ENCODE peak calls at places on chromosome 4, in eight cellular contexts. K, G, A, X, V, Q, S and J are unnamed samples.

GRCh38 chr4:96063639-96064038 is 223.7 kb downstream of the PDHA2 start:
- DNase-seq in Q (no peak), K (no peak), G (no peak), A (no peak), S (no peak), V (no peak), X (no peak), J (no peak)

GRCh38 chr4:89829470-89830138 is 7.4 kb downstream of the SNCA start:
- DNase-seq in S (no peak), G (no peak), V (no peak), A (no peak), X (no peak), Q (peak; percentile 20), K (no peak), J (no peak)

GRCh38 chr4:86967798-86968197 is 33.0 kb downstream of the AFF1 start:
- DNase-seq in K (no peak), X (no peak), A (no peak), S (no peak), Q (no peak), G (no peak), V (no peak), J (no peak)

GRCh38 chr4:27524224-27524623 is 663.6 kb downstream of the STIM2 start:
- DNase-seq in S (no peak), K (no peak), A (no peak), G (no peak), Q (no peak), V (no peak), X (no peak), J (no peak)

GRCh38 chr4:74370912-74371311 is 6.0 kb downstream of the EREG start:
- DNase-seq in X (peak; percentile 17), V (peak; percentile 24), G (peak; percentile 78), Q (peak; percentile 65), K (no peak), S (no peak), A (peak; percentile 15), J (no peak)

GRCh38 chr4:10045481-10045880 is 24.2 kb upstream of the SLC2A9 start:
- DNase-seq in A (no peak), K (no peak), X (no peak), V (no peak), S (no peak), G (peak; percentile 60), Q (peak; percentile 93), J (no peak)

GRCh38 chr4:4507923-4508322 is 33.9 kb downstream of the STX18 start:
- DNase-seq in V (peak; percentile 24), X (no peak), G (no peak), K (no peak), Q (peak; percentile 2), S (no peak), A (no peak), J (no peak)

GRCh38 chr4:153822316-153822715 is 33.4 kb upstream of the SFRP2 start:
- DNase-seq in Q (no peak), X (no peak), S (no peak), G (no peak), V (no peak), K (no peak), A (no peak), J (no peak)

GRCh38 chr4:140256941-140257340 is 103.0 kb upstream of the MAML3 start:
- DNase-seq in K (no peak), S (no peak), X (no peak), V (no peak), G (peak; percentile 41), A (no peak), Q (peak; percentile 38), J (no peak)

GRCh38 chr4:166777760-166778159 is 456.5 kb downstream of the SPOCK3 start:
- DNase-seq in K (no peak), A (no peak), S (no peak), G (no peak), X (no peak), Q (no peak), V (no peak), J (no peak)

GRCh38 chr4:174553828-174554227 is 31.5 kb upstream of the HPGD start:
- DNase-seq in Q (no peak), S (no peak), A (no peak), K (no peak), G (no peak), V (no peak), X (no peak), J (no peak)

GRCh38 chr4:107740381-107740780 is 20.3 kb upstream of the PAPSS1 start:
- DNase-seq in X (no peak), S (no peak), V (no peak), Q (no peak), K (no peak), G (peak; percentile 14), A (no peak), J (no peak)

GRCh38 chr4:93303440-93303839 is 525.1 kb upstream of the ATOH1 start:
- DNase-seq in Q (no peak), K (no peak), V (no peak), X (no peak), S (no peak), G (no peak), A (no peak), J (no peak)

GRCh38 chr4:77599378-77599777 is 6.2 kb upstream of the CXCL13 start:
- DNase-seq in A (peak; percentile 53), G (peak; percentile 34), V (peak; percentile 39), K (no peak), Q (peak; percentile 30), X (no peak), S (no peak), J (no peak)

GRCh38 chr4:122666527-122667245 is 45.8 kb upstream of the IL21 start:
- DNase-seq in X (no peak), A (no peak), S (no peak), K (no peak), V (no peak), G (peak; percentile 46), Q (no peak), J (peak; percentile 44)

GRCh38 chr4:76074468-76074867 is at the start of gene ART3:
- DNase-seq in S (no peak), X (no peak), G (no peak), Q (no peak), V (no peak), A (no peak), K (no peak), J (no peak)

GRCh38 chr4:25580633-25581467 is 74.8 kb upstream of the SLC34A2 start:
- DNase-seq in K (peak; percentile 62), V (no peak), Q (peak; percentile 16), A (no peak), X (no peak), G (no peak), S (no peak), J (no peak)

GRCh38 chr4:168859888-168860694 is 150.0 kb downstream of the CBR4 start:
- DNase-seq in K (no peak), A (no peak), X (no peak), Q (no peak), S (no peak), G (no peak), V (no peak), J (no peak)

GRCh38 chr4:13821522-13821921 is 194.0 kb upstream of the BOD1L1 start:
- DNase-seq in G (peak; percentile 5), Q (no peak), X (no peak), A (no peak), V (no peak), K (no peak), S (no peak), J (no peak)

GRCh38 chr4:137635108-137635507 is 102.8 kb upstream of the PCDH18 start:
- DNase-seq in S (no peak), G (peak; percentile 3), V (no peak), K (no peak), X (no peak), Q (peak; percentile 1), A (no peak), J (no peak)

GRCh38 chr4:104302731-104303130 is 192.0 kb downstream of the CXXC4 start:
- DNase-seq in K (no peak), X (no peak), G (no peak), S (no peak), V (no peak), A (no peak), Q (no peak), J (no peak)

GRCh38 chr4:54586343-54586953 is 71.3 kb upstream of the KIT start:
- DNase-seq in S (no peak), Q (no peak), V (no peak), K (no peak), X (no peak), G (peak; percentile 4), A (no peak), J (no peak)

GRCh38 chr4:35952751-35953150 is 291.6 kb downstream of the ARAP2 start:
- DNase-seq in K (no peak), A (no peak), X (no peak), Q (no peak), S (no peak), G (no peak), V (no peak), J (no peak)
- TF ChIP-seq POLR2A in K (no peak), A (no peak), X (no peak), Q (no peak), S (no peak), G (no peak), V (no peak), J (no peak)

DNA sequence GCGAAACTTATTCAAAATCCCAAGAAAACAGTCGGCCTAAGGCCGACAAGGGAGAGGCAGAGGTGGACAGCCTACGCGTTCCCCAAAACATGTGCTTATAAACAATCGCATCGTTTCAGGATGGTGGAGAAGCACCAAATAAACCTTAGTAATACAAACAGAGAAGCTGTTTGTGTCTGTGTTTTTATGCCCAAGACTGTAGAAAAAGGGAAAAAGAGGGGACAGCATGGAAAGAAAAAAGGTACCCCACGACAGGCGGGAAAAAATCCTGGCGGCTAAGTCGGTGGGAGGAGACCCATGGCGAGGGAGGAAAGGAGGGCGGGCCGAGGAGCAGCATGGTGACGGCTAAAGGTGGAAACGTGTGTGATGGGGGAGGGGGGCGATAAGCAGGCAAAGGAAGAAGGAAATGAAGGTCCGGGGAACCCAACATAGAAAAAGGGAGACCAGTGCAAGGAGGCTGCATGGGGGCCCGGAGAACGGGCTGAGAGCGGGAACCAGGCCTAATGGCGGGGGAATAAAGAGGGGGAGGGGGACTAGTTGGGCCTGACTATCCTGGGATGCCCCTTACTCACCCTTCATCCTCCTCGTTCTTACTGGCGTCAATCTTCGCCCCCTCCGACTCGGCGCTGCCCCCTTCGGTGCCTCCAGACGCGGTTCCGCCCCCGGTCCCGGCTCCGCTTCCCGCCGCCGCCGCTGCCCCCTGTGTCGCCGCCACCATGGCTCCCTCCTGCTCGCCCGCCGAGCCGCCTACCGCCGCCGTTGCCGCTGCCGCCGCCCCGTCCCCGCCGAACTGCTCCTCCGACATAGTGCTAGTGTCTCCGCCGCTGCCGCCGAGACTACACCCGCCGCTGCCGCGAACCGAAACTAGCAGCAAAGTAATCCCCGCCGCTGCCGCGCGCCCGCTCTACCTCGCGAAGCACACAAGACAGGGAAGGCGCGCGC is 646 bp downstream of the HNRNPD start:
- DNase-seq in S (peak; percentile 71), V (peak; percentile 66), Q (peak; percentile 69), G (peak; percentile 86), K (no peak), X (peak; percentile 39), A (peak; percentile 88), J (peak; percentile 40)
- TF ChIP-seq POLR2A in S (no peak), V (peak; percentile 71), Q (peak; percentile 53), G (no peak), K (no peak), X (peak; percentile 22), A (no peak), J (peak; percentile 11)

GRCh38 chr4:85474818-85475630 is at the start of gene ARHGAP24:
- DNase-seq in G (peak; percentile 91), V (no peak), S (peak; percentile 77), K (peak; percentile 88), X (peak; percentile 51), Q (peak; percentile 95), A (peak; percentile 97), J (peak; percentile 47)
- TF ChIP-seq POLR2A in G (no peak), V (no peak), S (no peak), K (no peak), X (no peak), Q (no peak), A (peak; percentile 90), J (no peak)

GRCh38 chr4:6893449-6894085 is 16.1 kb upstream of the TBC1D14 start:
- DNase-seq in A (peak; percentile 54), K (no peak), S (no peak), V (no peak), Q (peak; percentile 99), G (peak; percentile 88), X (no peak), J (no peak)
- TF ChIP-seq POLR2A in A (no peak), K (no peak), S (no peak), V (no peak), Q (peak; percentile 96), G (no peak), X (no peak), J (no peak)